ENCODE peak calls at places on chromosomes 2 and 18, in four cellular contexts. Q is astrocyte of the spinal cord, H is fibroblast of the aortic adventitia, R is mammary epithelial cell. S is an unnamed sample.
A peak's percentile ranks its signal among the peaks of the same experiment; 100 is the strongest.

GRCh38 chr2:173355132-173355865 is 627 bp downstream of the CDCA7 start:
- DNase-seq in Q (peak; percentile 63), H (peak; percentile 54), R (peak; percentile 53), S (peak; percentile 8)

GRCh38 chr18:37669991-37670534 is 104.5 kb upstream of the CELF4 start:
- DNase-seq in Q (no peak), H (no peak), R (no peak), S (no peak)

GRCh38 chr2:144088863-144089262 is 431.1 kb downstream of the ZEB2 start:
- DNase-seq in Q (no peak), H (no peak), R (no peak), S (no peak)

GRCh38 chr2:51880153-51880552 is 848.2 kb upstream of the NRXN1 start:
- DNase-seq in Q (no peak), H (no peak), R (no peak), S (no peak)

GRCh38 chr2:182852090-182852489 is 14.3 kb downstream of the FRZB start:
- DNase-seq in Q (no peak), H (no peak), R (no peak), S (no peak)

GRCh38 chr18:23283933-23284430 is 148.7 kb downstream of the CABLES1 start:
- DNase-seq in Q (peak; percentile 45), H (peak; percentile 38), R (peak; percentile 93), S (no peak)

GRCh38 chr2:37895135-37895534 is 30.0 kb upstream of the RMDN2 start:
- DNase-seq in Q (no peak), H (no peak), R (no peak), S (no peak)

GRCh38 chr2:179805001-179805400 is 56.4 kb downstream of the ZNF385B start:
- DNase-seq in Q (no peak), H (no peak), R (no peak), S (no peak)

GRCh38 chr2:174522553-174522952 is 35.7 kb upstream of the GPR155 start:
- DNase-seq in Q (no peak), H (peak; percentile 40), R (no peak), S (no peak)

GRCh38 chr2:60608679-60609078 is 55.2 kb upstream of the BCL11A start:
- DNase-seq in Q (no peak), H (peak; percentile 35), R (no peak), S (no peak)

DNA sequence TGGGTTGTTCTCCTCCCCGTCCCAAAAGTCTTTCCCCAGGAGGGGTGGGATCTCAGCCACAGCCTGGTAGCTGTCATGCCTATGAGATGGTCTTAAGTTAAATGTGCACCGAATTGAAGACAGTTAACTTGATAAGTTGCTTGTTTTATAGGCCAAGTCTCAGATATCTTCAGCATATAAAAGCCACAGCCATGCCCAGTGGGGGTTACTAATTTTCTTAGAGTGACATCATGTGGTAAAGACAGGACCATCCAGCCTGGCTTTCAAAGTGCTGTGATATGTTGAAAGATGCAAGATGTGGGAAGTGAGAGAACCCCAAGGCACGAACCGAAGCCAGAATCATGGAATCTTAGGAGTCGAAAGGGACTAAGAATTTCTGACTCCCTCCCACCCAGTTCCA is 42.1 kb upstream of the FAM124B start:
- DNase-seq in Q (no peak), H (no peak), R (no peak), S (no peak)
- TF ChIP-seq CTCF in Q (no peak), H (no peak), R (no peak), S (no peak)

GRCh38 chr2:202033317-202034248 is at the start of gene FZD7:
- DNase-seq in Q (peak; percentile 97), H (peak; percentile 91), R (peak; percentile 90), S (no peak)

GRCh38 chr2:202032841-202033316 is 776 bp upstream of the FZD7 start:
- DNase-seq in Q (peak; percentile 67), H (peak; percentile 14), R (peak; percentile 66), S (no peak)

GRCh38 chr2:202034249-202035088 is 814 bp downstream of the FZD7 start:
- DNase-seq in Q (peak; percentile 56), H (peak; percentile 50), R (peak; percentile 59), S (no peak)

GRCh38 chr2:202030676-202031075 is 3.0 kb upstream of the FZD7 start:
- DNase-seq in Q (peak; percentile 35), H (peak; percentile 88), R (no peak), S (no peak)

GRCh38 chr2:202031261-202031986 is 2.2 kb upstream of the FZD7 start:
- DNase-seq in Q (no peak), H (peak; percentile 40), R (no peak), S (no peak)
- H3K4me3 ChIP-seq in Q (no peak overlapping the region), H (no peak overlapping the region), R (no peak overlapping the region), S (no peak overlapping the region)

GRCh38 chr2:190062053-190062452 is 476 bp downstream of the MSTN start:
- DNase-seq in Q (no peak), H (no peak), R (no peak), S (no peak)

GRCh38 chr2:190060019-190060418 is 2.5 kb downstream of the MSTN start:
- DNase-seq in Q (no peak), H (no peak), R (no peak), S (no peak)

GRCh38 chr2:190063624-190064023 is 1.1 kb upstream of the MSTN start:
- DNase-seq in Q (no peak), H (no peak), R (no peak), S (no peak)

GRCh38 chr2:190062617-190063016 is at the start of gene MSTN:
- DNase-seq in Q (no peak), H (no peak), R (no peak), S (no peak)

GRCh38 chr2:190060626-190061025 is 1.9 kb downstream of the MSTN start:
- DNase-seq in Q (no peak), H (no peak), R (no peak), S (no peak)
- TF ChIP-seq CTCF in Q (no peak), H (no peak), R (no peak), S (no peak)

GRCh38 chr18:48902856-48903601 is 47.7 kb downstream of the SMAD7 start:
- DNase-seq in Q (peak; percentile 92), H (peak; percentile 88), R (no peak), S (no peak)

GRCh38 chr18:48900469-48900868 is 50.3 kb downstream of the SMAD7 start:
- DNase-seq in Q (no peak), H (no peak), R (no peak), S (no peak)

GRCh38 chr18:48902023-48902855 is 48.5 kb downstream of the SMAD7 start:
- DNase-seq in Q (peak; percentile 96), H (peak; percentile 95), R (peak; percentile 73), S (no peak)

GRCh38 chr18:48899558-48900174 is 51.1 kb downstream of the SMAD7 start:
- DNase-seq in Q (no peak), H (no peak), R (no peak), S (no peak)

DNA sequence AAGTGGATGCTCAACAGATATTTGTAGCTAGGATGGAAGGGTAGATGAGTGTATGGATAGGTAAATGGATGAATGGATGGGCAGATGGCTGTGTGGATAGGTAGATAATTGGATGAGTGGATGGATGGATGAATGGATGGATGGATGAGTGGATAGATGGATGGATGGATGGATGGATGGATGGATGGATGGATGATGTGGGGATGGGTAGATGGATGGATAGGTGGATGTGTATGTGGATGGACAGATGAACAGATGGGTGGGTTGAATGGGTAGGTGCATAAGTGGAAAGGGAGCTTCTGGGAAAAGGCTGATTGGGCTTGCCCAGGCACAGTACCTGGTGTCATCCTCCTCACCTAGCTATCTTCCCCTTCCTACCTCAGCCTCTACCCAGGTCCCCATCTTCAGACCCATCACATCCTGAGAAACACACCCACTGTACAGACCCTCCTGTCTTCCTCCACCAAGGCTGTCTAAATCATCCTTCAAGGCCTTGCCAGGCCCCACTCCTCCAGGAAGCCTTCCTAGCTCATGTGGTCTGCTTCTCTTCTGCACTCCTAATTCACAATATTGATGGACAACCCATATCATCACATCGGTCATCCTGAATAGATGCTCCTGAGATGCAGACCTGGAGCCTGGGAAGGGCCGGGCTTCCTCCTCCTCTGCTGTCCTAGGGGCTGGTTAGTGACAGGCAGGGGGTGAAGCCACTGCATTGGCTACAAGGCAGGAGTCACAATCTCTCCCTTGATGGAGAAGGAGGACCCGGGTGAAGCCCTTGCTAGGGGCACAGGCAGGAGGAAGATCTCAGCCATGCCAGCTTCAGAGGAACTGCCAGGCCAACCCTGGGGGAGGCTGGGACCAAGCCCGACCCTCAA is 49.4 kb downstream of the SMAD7 start:
- DNase-seq in Q (no peak), H (no peak), R (no peak), S (no peak)
- H3K4me3 ChIP-seq in Q (no peak overlapping the region), H (no peak overlapping the region), R (no peak overlapping the region), S (no peak overlapping the region)

GRCh38 chr2:237452846-237453245 is 34.2 kb upstream of the MLPH start:
- DNase-seq in Q (no peak), H (no peak), R (no peak), S (no peak)
- TF ChIP-seq CTCF in Q (no peak), H (no peak), R (no peak), S (no peak)

GRCh38 chr18:34492652-34493051 is 217.4 kb upstream of the DTNA start:
- DNase-seq in Q (peak; percentile 22), H (no peak), R (peak; percentile 9), S (peak; percentile 67)
- H3K4me3 ChIP-seq in Q (peak overlapping the region; percentile 56), H (peak overlapping the region; percentile 57), R (no peak overlapping the region), S (peak overlapping the region; percentile 56)